ENCODE peak calls at places on chromosomes 7 and 10, in six cellular contexts. M is dorsolateral prefrontal cortex, N is AG09319, C is heart left ventricle, D is kidney, T is bronchial epithelial cell. S is an unnamed sample.

GRCh38 chr7:131546583-131547111 is 9.8 kb downstream of the PODXL start:
- DNase-seq in N (no peak), M (no peak), D (peak), C (no peak), T (no peak), S (peak)

GRCh38 chr7:66205736-66206080 is 574 bp downstream of the TPST1 start:
- DNase-seq in C (no peak), M (peak), N (no peak), T (no peak), D (no peak), S (no peak)

GRCh38 chr10:81873932-81874816 is 820 bp upstream of the NRG3 start:
- DNase-seq in T (peak), D (peak), M (peak), C (peak), N (no peak), S (peak)

GRCh38 chr10:72316748-72317435 is 37.8 kb downstream of the DNAJB12 start:
- DNase-seq in T (no peak), D (peak), C (peak), M (no peak), N (no peak), S (no peak)

GRCh38 chr7:129277629-129278028 is 52.8 kb downstream of the AHCYL2 start:
- DNase-seq in C (no peak), M (no peak), D (no peak), N (no peak), T (no peak), S (no peak)

GRCh38 chr10:62082729-62083412 is 181.4 kb downstream of the ARID5B start:
- DNase-seq in N (no peak), T (peak), C (no peak), M (no peak), D (no peak), S (no peak)

GRCh38 chr10:86443069-86443468 is 76.5 kb upstream of the GRID1 start:
- DNase-seq in C (no peak), M (no peak), D (no peak), N (no peak), T (peak), S (no peak)

GRCh38 chr7:35748348-35748747 is 52.5 kb upstream of the SEPTIN7 start:
- DNase-seq in T (no peak), D (no peak), N (no peak), C (no peak), M (no peak), S (no peak)

GRCh38 chr7:33873981-33874750 is 31.2 kb upstream of the BMPER start:
- DNase-seq in D (no peak), M (no peak), C (no peak), N (no peak), T (peak), S (no peak)

DNA sequence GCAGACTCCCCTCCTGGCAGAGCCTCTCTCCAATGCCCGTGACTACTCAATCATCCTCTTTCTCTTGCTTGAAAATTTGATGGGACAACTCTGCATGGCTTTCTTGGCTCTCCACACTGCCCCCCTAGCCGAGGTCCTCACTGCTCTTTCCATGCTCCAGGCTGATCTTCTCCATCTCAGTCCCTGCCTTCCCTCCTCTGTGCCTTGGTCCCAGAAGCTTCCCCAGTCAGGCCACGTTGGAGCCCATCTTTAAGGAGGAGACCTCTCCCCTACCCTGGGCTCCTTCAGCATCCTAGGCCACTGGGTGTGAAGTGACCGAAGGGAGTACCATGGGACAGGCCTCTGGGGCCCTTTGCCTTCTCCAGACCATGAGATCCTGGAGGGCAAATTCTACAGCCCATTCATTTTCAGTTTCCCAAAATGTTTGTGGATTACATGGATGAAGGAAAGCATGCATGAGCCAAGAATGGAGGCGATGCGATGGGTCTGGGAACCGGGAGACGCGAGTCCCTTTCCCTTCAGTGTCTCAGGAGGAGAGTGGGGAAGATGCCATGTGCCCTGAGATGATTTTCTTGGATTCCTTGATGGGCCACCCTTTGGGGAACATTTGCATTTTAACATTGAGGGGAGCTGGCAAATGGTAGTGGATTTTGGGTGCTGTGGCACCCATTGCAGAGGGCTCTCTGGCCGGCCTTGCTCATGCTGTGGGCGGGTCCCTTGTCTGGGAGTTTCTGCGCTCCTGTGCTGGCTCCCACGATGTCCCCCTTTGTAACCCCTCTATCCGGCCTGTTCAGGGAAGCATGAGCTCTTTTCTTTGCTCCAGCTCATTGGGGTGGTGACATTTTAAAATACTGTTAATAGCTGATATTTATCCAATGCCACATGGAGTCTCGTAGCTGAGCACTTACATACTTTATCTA is 376.6 kb downstream of the RPS24 start:
- DNase-seq in T (no peak), N (no peak), C (no peak), M (no peak), D (no peak), S (no peak)
- TF ChIP-seq CTCF in T (no peak), N (no peak), C (no peak), M (no peak), D (no peak), S (no peak)

GRCh38 chr7:113161050-113161449 is 42.7 kb upstream of the SMIM30 start:
- DNase-seq in M (no peak), C (no peak), D (no peak), N (no peak), T (no peak), S (no peak)
- TF ChIP-seq CTCF in M (no peak), C (no peak), D (no peak), N (no peak), T (no peak), S (no peak)

GRCh38 chr10:124536496-124537050 is 75.0 kb downstream of the LHPP start:
- DNase-seq in C (no peak), N (no peak), M (no peak), D (no peak), T (no peak), S (no peak)
- TF ChIP-seq CTCF in C (no peak), N (no peak), M (no peak), D (no peak), T (no peak), S (no peak)

GRCh38 chr10:48445932-48446331 is 139.5 kb downstream of the MAPK8 start:
- DNase-seq in D (no peak), T (no peak), M (no peak), N (no peak), C (peak), S (no peak)

GRCh38 chr10:48442090-48442808 is 135.8 kb downstream of the MAPK8 start:
- DNase-seq in T (no peak), M (no peak), C (no peak), D (peak), N (no peak), S (no peak)

GRCh38 chr10:48444861-48445841 is 138.7 kb downstream of the MAPK8 start:
- DNase-seq in D (peak), T (no peak), M (no peak), N (no peak), C (peak), S (peak)

GRCh38 chr10:48442809-48443177 is 136.3 kb downstream of the MAPK8 start:
- DNase-seq in C (no peak), N (no peak), T (no peak), D (peak), M (no peak), S (no peak)

GRCh38 chr10:48444266-48444665 is 137.8 kb downstream of the MAPK8 start:
- DNase-seq in D (no peak), M (no peak), N (no peak), C (no peak), T (peak), S (peak)
- TF ChIP-seq CTCF in D (no peak), M (peak), N (peak), C (peak), T (peak), S (no peak)

DNA sequence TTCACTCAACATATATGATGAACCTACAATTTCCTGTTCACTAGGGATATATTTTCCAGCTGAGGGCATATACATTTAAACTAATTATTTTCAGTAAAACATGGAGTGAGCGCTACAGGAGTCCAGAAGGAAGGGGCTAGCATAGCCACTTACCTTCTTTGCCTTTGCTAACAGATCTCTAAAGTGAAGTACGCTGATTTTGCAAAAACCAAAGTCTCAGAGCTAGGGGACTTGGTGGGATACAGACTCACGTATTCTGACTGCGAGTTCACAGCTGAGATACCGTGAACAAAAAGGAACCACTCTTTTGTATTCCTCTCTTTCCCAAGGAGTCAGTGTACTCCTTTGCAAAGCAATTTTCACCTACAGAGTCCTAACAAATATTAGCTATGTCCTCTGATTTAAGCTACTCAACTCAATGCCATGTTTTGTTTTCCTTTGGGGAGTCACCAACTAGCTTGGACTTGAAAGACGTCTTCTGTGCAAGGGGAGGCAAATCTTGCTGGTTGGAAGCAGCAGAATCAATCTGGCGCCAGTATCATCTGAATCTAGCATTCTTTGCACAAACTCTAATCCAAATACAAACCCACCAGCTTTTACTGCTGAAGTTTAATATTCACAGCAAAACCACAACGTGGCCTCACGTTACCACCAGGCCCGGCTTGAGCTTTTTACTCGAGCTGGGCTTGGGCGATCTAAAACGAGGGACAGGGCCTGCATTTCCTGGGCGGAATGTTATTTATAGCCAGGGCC is 658 bp downstream of the CDNF start:
- DNase-seq in C (no peak), D (no peak), N (peak), M (no peak), T (peak), S (no peak)
- TF ChIP-seq CTCF in C (no peak), D (no peak), N (no peak), M (no peak), T (no peak), S (no peak)

DNA sequence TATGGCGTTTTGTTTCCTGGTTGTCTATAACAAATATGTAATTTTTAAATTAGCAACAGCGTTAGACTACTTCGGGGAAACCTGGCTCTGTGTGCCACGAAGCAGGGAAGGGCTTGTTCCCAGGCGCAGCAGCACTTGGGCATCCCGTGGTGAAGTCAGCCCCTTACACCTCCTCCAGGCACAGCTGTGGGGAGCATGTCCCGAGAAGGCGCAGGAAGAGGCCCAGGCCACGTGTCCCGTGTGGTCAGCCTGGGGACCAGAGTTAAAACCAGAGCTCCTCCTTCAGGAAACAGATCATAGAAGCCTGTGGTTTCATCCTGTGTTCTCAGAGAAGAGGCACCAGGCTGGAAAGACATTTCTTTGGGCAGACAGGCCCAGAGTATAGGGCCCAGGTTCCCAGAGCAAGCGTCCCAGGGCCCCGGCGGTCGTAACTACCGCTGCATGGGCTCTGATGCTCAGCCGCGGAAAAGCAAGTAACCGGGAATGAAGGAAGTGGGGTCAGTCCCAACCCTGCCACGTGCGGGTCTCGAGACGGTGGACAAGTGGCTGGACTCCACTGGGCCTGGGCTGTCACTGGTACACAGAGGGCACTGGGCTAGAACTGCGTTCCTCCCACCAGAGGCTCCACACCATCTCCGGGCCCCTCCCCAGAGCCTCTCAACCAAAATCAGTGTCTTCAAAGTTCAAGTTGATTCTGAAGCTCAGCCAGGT is 7.1 kb downstream of the NUDT1 start:
- DNase-seq in T (peak), D (peak), M (no peak), N (peak), C (peak), S (peak)
- TF ChIP-seq CTCF in T (no peak), D (no peak), M (no peak), N (peak), C (no peak), S (peak)

DNA sequence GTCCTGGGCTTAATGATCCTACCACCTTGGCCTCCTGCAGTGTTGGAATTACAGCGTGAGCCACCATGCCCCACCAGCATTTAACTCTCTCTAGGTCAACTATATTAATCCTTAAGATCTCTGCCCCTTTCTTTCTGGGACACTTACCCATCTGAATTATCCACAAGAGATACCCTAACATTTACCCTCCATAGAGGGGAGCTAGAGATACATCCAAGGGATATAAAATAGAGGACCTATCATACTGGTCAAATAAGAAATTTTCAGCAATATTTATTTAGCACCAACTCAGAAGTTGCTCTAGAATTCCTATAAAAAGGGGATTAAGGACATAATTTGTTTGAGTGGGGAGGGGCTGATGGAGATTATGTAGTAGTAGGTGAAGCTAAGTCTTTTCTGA is 96.5 kb downstream of the OTUD1 start:
- DNase-seq in C (no peak), T (peak), M (no peak), N (no peak), D (no peak), S (no peak)
- TF ChIP-seq CTCF in C (no peak), T (peak), M (no peak), N (peak), D (no peak), S (no peak)